ENCODE peak calls at places on chromosomes 4 and X, in six cellular contexts. S, D, P, R, C and J are unnamed samples.

GRCh38 chr4:25110653-25111329 is 49.5 kb downstream of the SEPSECS start:
- DNase-seq in C (no peak), D (no peak), R (no peak), P (no peak), S (no peak), J (no peak)

GRCh38 chr4:173264245-173264959 is 69.8 kb downstream of the HMGB2 start:
- DNase-seq in C (no peak), R (no peak), P (no peak), S (peak), D (no peak), J (peak)

GRCh38 chr4:2617955-2618354 is 81.5 kb downstream of the FAM193A start:
- DNase-seq in R (no peak), D (no peak), P (no peak), S (no peak), C (no peak), J (no peak)

GRCh38 chrX:128891554-128891953 is 631.7 kb downstream of the SMARCA1 start:
- DNase-seq in P (no peak), R (no peak), D (no peak), C (no peak), S (no peak), J (no peak)

GRCh38 chr4:57233391-57233790 is 123.2 kb upstream of the IGFBP7 start:
- DNase-seq in D (no peak), R (no peak), S (no peak), P (no peak), C (no peak), J (no peak)

GRCh38 chr4:55121246-55121645 is 4.1 kb downstream of the KDR start:
- DNase-seq in S (no peak), P (no peak), R (no peak), D (no peak), C (no peak), J (no peak)

GRCh38 chr4:60173718-60174117 is 1026.4 kb upstream of the ADGRL3 start:
- DNase-seq in S (no peak), P (no peak), R (no peak), C (no peak), D (no peak), J (no peak)

GRCh38 chr4:145540235-145540634 is 58.6 kb downstream of the SMAD1 start:
- DNase-seq in S (no peak), R (no peak), D (no peak), P (no peak), C (no peak), J (no peak)

GRCh38 chr4:107691378-107691777 is 28.7 kb downstream of the PAPSS1 start:
- DNase-seq in R (no peak), C (no peak), P (no peak), S (no peak), D (no peak), J (peak)

GRCh38 chr4:31702291-31702690 is 982.1 kb downstream of the PCDH7 start:
- DNase-seq in P (no peak), S (no peak), C (no peak), D (no peak), R (no peak), J (no peak)

GRCh38 chrX:107766470-107767140 is 9.0 kb downstream of the TSC22D3 start:
- DNase-seq in C (no peak), P (no peak), R (no peak), S (no peak), D (no peak), J (peak)

GRCh38 chrX:101658661-101659477 is 781 bp downstream of the ARMCX2 start:
- DNase-seq in D (peak), S (peak), P (peak), R (peak), C (peak), J (peak)

GRCh38 chrX:25442501-25442900 is 426.7 kb upstream of the ARX start:
- DNase-seq in C (no peak), R (no peak), P (no peak), S (no peak), D (no peak), J (no peak)

GRCh38 chr4:170662250-170662649 is 572.5 kb upstream of the AADAT start:
- DNase-seq in R (no peak), S (no peak), C (no peak), P (no peak), D (no peak), J (no peak)

GRCh38 chrX:113551919-113552318 is 711.3 kb upstream of the AMOT start:
- DNase-seq in P (no peak), S (no peak), C (no peak), R (no peak), D (no peak), J (no peak)

GRCh38 chr4:31275906-31276305 is 555.7 kb downstream of the PCDH7 start:
- DNase-seq in P (no peak), C (no peak), D (no peak), S (no peak), R (no peak), J (no peak)

GRCh38 chrX:55340896-55341433 is 76.2 kb upstream of the PAGE3 start:
- DNase-seq in S (no peak), D (no peak), P (no peak), R (peak), C (no peak), J (no peak)

GRCh38 chrX:153821066-153821465 is 9.3 kb downstream of the PDZD4 start:
- DNase-seq in C (no peak), R (no peak), S (no peak), P (no peak), D (no peak), J (no peak)